ENCODE peak calls at places on chromosomes 7 and 10, in seven cellular contexts. J is psoas muscle; Z is HFFc6; H is A549; U is activated naive CD8-positive, alpha-beta T cell treated with anti-CD3 and anti-CD28 coated beads, Interleukin-2, amount 50 U/mL, for 24 hours; F is substantia nigra; I is NCI-H524. S is an unnamed sample.

GRCh38 chr7:130998993-130999602 is 265.1 kb upstream of the KLF14 start:
- DNase-seq in J (no peak), Z (peak; percentile 33), H (no peak), U (no peak), F (no peak), I (no peak), S (no peak)

GRCh38 chr7:70459546-70459945 is 672.4 kb upstream of the GALNT17 start:
- DNase-seq in J (no peak), Z (no peak), H (no peak), U (no peak), F (no peak), I (no peak), S (no peak)

GRCh38 chr7:96311967-96312366 is 9.9 kb downstream of the SLC25A13 start:
- DNase-seq in J (peak; percentile 32), Z (no peak), H (no peak), U (no peak), F (no peak), I (no peak), S (no peak)

GRCh38 chr10:121668336-121669009 is 70.2 kb upstream of the FGFR2 start:
- DNase-seq in J (peak; percentile 21), Z (no peak), H (no peak), U (no peak), F (peak; percentile 22), I (peak; percentile 52), S (no peak)

GRCh38 chr7:6637544-6638229 is 569 bp downstream of the ZNF316 start:
- DNase-seq in J (no peak), Z (no peak), H (peak; percentile 72), U (peak; percentile 71), F (no peak), I (peak; percentile 38), S (peak; percentile 71)

GRCh38 chr10:63977329-63977923 is 456.2 kb downstream of the REEP3 start:
- DNase-seq in J (no peak), Z (peak; percentile 7), H (peak; percentile 40), U (peak; percentile 14), F (no peak), I (peak; percentile 42), S (peak; percentile 66)

GRCh38 chr7:31882187-31882586 is 188.0 kb downstream of the PDE1C start:
- DNase-seq in J (no peak), Z (no peak), H (no peak), U (no peak), F (no peak), I (no peak), S (peak; percentile 28)

GRCh38 chr10:7397049-7397448 is 13.8 kb downstream of the SFMBT2 start:
- DNase-seq in J (no peak), Z (no peak), H (no peak), U (peak; percentile 43), F (no peak), I (no peak), S (no peak)

GRCh38 chr10:28094121-28094520 is 95.2 kb upstream of the ODAD2 start:
- DNase-seq in J (no peak), Z (no peak), H (no peak), U (no peak), F (no peak), I (peak; percentile 74), S (no peak)